ENCODE peak calls at places on chromosomes 7 and 10, in ten cellular contexts. R is psoas muscle; X is prostate gland; N is neural crest cell; T is AG04449; Y is stimulated activated naive CD4-positive, alpha-beta T cell treated with Interleukin-2 at 50 U/mL for 16 hours; S is NCI-H460; F is H54; I is cardiac septum; G is Right ventricle myocardium superior. A is an unnamed sample.

GRCh38 chr10:29879862-29880261 is 179.5 kb downstream of the JCAD start:
- DNase-seq in T (no peak), F (no peak), Y (no peak), N (no peak), G (no peak), S (no peak), I (no peak), R (no peak), X (no peak), A (no peak)

GRCh38 chr7:105014725-105015630 is 973 bp downstream of the KMT2E start:
- DNase-seq in T (no peak), F (no peak), Y (peak), X (peak), R (no peak), N (peak), I (peak), S (no peak), G (peak), A (peak)

GRCh38 chr10:17138450-17139062 is 8.9 kb upstream of the CUBN start:
- DNase-seq in G (no peak), F (no peak), R (no peak), N (no peak), X (no peak), I (no peak), S (no peak), T (no peak), Y (no peak), A (no peak)

GRCh38 chr7:70044064-70044463 is 445.8 kb downstream of the AUTS2 start:
- DNase-seq in I (no peak), X (no peak), T (no peak), Y (no peak), S (no peak), N (no peak), R (no peak), G (no peak), F (no peak), A (no peak)

GRCh38 chr7:1054438-1055083 is 10.2 kb downstream of the GPR146 start:
- DNase-seq in S (no peak), F (no peak), Y (no peak), I (no peak), G (peak), N (no peak), T (no peak), X (no peak), R (no peak), A (no peak)

GRCh38 chr10:130050008-130050407 is 60.6 kb downstream of the C10orf143 start:
- DNase-seq in I (no peak), S (no peak), G (no peak), N (no peak), Y (no peak), R (no peak), T (no peak), F (no peak), X (no peak), A (no peak)

GRCh38 chr10:128422221-128422620 is 296.0 kb upstream of the MKI67 start:
- DNase-seq in I (no peak), N (no peak), T (no peak), G (no peak), F (no peak), S (no peak), X (peak), R (no peak), Y (no peak), A (no peak)

GRCh38 chr7:1691601-1692499 is 21.8 kb downstream of the ELFN1 start:
- DNase-seq in G (peak), S (no peak), N (no peak), Y (no peak), T (no peak), R (no peak), F (no peak), X (peak), I (peak), A (no peak)

GRCh38 chr7:64882341-64883112 is 20.5 kb upstream of the ZNF273 start:
- DNase-seq in F (no peak), R (peak), T (no peak), N (no peak), I (peak), S (no peak), G (peak), X (peak), Y (no peak), A (peak)

GRCh38 chr7:19215421-19215820 is 70.2 kb upstream of the FERD3L start:
- DNase-seq in N (no peak), Y (no peak), T (peak), F (peak), R (no peak), G (no peak), X (no peak), S (no peak), I (no peak), A (no peak)

GRCh38 chr10:113528876-113529275 is 24.0 kb upstream of the HABP2 start:
- DNase-seq in F (no peak), Y (no peak), S (no peak), I (peak), X (no peak), N (no peak), R (no peak), G (no peak), T (no peak), A (no peak)

GRCh38 chr7:48087349-48087748 is 1.7 kb upstream of the UPP1 start:
- DNase-seq in Y (no peak), N (no peak), R (no peak), X (no peak), G (no peak), T (peak), I (no peak), F (no peak), S (peak), A (no peak)

GRCh38 chr7:157550300-157551275 is 213.8 kb downstream of the DNAJB6 start:
- DNase-seq in T (no peak), X (no peak), R (no peak), I (peak), G (peak), F (no peak), Y (no peak), N (no peak), S (no peak), A (no peak)

GRCh38 chr7:1055084-1055450 is 10.7 kb downstream of the GPR146 start:
- DNase-seq in Y (no peak), N (no peak), R (peak), X (peak), S (no peak), T (no peak), G (peak), I (peak), F (no peak), A (no peak)

GRCh38 chr7:66359656-66360211 is 154.6 kb downstream of the TPST1 start:
- DNase-seq in N (no peak), R (no peak), I (no peak), Y (no peak), X (peak), G (no peak), F (no peak), T (no peak), S (no peak), A (no peak)

GRCh38 chr7:66257481-66257880 is 52.3 kb downstream of the TPST1 start:
- DNase-seq in N (no peak), R (no peak), I (no peak), T (no peak), X (no peak), F (no peak), S (no peak), Y (no peak), G (no peak), A (no peak)

GRCh38 chr10:29026065-29026797 is 262.6 kb upstream of the LYZL1 start:
- DNase-seq in I (no peak), R (no peak), F (no peak), S (no peak), N (no peak), Y (no peak), X (no peak), T (no peak), G (no peak), A (no peak)

GRCh38 chr7:98165827-98166667 is 45.2 kb upstream of the BHLHA15 start:
- DNase-seq in S (peak), X (peak), F (peak), Y (peak), I (no peak), T (no peak), N (peak), G (peak), R (no peak), A (peak)

GRCh38 chr7:95794917-95795515 is 22.7 kb downstream of the DYNC1I1 start:
- DNase-seq in X (no peak), N (no peak), S (peak), F (no peak), G (no peak), I (no peak), Y (no peak), R (no peak), T (no peak), A (peak)

GRCh38 chr7:55533050-55533728 is 39.1 kb downstream of the VOPP1 start:
- DNase-seq in N (no peak), Y (peak), X (no peak), G (no peak), I (no peak), S (no peak), F (peak), R (no peak), T (no peak), A (no peak)

GRCh38 chr7:88795553-88795952 is at the start of gene TEX47:
- DNase-seq in S (no peak), I (no peak), T (no peak), X (no peak), G (no peak), N (no peak), F (no peak), R (no peak), Y (no peak), A (no peak)

GRCh38 chr10:47264797-47265281 is 35.2 kb upstream of the GDF10 start:
- DNase-seq in F (no peak), S (no peak), X (no peak), T (no peak), R (no peak), Y (peak), I (peak), N (no peak), G (no peak), A (no peak)

GRCh38 chr10:1119501-1119900 is 63.3 kb downstream of the WDR37 start:
- DNase-seq in X (no peak), R (no peak), T (no peak), S (no peak), N (no peak), G (no peak), F (no peak), Y (no peak), I (no peak), A (no peak)

GRCh38 chr10:61284222-61284890 is 168.8 kb downstream of the TMEM26 start:
- DNase-seq in N (no peak), I (no peak), T (peak), F (no peak), Y (no peak), X (peak), S (peak), G (no peak), R (no peak), A (no peak)

GRCh38 chr7:143257501-143257900 is 5.7 kb upstream of the GSTK1 start:
- DNase-seq in T (no peak), N (no peak), X (no peak), S (no peak), I (no peak), G (no peak), Y (no peak), F (no peak), R (no peak), A (no peak)

GRCh38 chr10:28179490-28180099 is 123.3 kb downstream of the MPP7 start:
- DNase-seq in F (no peak), X (peak), N (peak), Y (no peak), G (no peak), T (no peak), S (peak), I (no peak), R (no peak), A (peak)

GRCh38 chr7:25707733-25708132 is 444.3 kb upstream of the NFE2L3 start:
- DNase-seq in S (no peak), Y (no peak), F (no peak), G (no peak), X (no peak), N (no peak), T (no peak), R (no peak), I (no peak), A (no peak)

GRCh38 chr10:71486465-71487114 is 89.9 kb downstream of the CDH23 start:
- DNase-seq in F (peak), I (no peak), G (peak), T (no peak), R (no peak), S (peak), Y (no peak), X (peak), N (peak), A (peak)

GRCh38 chr7:79317728-79318127 is 135.7 kb downstream of the MAGI2 start:
- DNase-seq in Y (no peak), R (no peak), I (no peak), S (peak), G (no peak), F (peak), X (no peak), N (no peak), T (peak), A (no peak)

GRCh38 chr10:90968448-90969086 is 47.7 kb upstream of the ANKRD1 start:
- DNase-seq in G (no peak), F (peak), Y (no peak), I (no peak), T (peak), R (no peak), N (no peak), S (no peak), X (no peak), A (no peak)

GRCh38 chr7:90209776-90210175 is 1.8 kb upstream of the STEAP2 start:
- DNase-seq in G (no peak), Y (no peak), R (no peak), F (no peak), X (no peak), S (no peak), N (no peak), T (no peak), I (no peak), A (no peak)

A was measured in endothelial cell.